ENCODE peak calls at places on chromosomes 12 and 14, in five cellular contexts. K is SK-MEL-5; U is activated naive CD8-positive, alpha-beta T cell treated with anti-CD3 and anti-CD28 coated beads, Interleukin-2, amount 10 ng/mL, durations not matched to agents 7 days and 5 days; Y is GM12865; I is AG08396. J is an unnamed sample.

GRCh38 chr12:9951026-9951652 is 19.0 kb upstream of the CLEC2A start:
- DNase-seq in K (no peak), U (peak), Y (peak), I (no peak), J (peak)

GRCh38 chr12:92528097-92528496 is 174.7 kb upstream of the PLEKHG7 start:
- DNase-seq in K (no peak), Y (no peak), I (no peak), U (no peak), J (no peak)

GRCh38 chr14:39339003-39339402 is 93.2 kb downstream of the FBXO33 start:
- DNase-seq in Y (no peak), I (no peak), U (no peak), K (no peak), J (no peak)

GRCh38 chr12:121797937-121798801 is 4.7 kb upstream of the RHOF start:
- DNase-seq in K (peak), I (no peak), Y (no peak), U (no peak), J (no peak)

GRCh38 chr14:103071544-103072251 is 12.3 kb upstream of the LBHD2 start:
- DNase-seq in U (no peak), I (no peak), K (no peak), Y (no peak), J (no peak)

GRCh38 chr14:94379291-94380224 is 8.8 kb downstream of the SERPINA1 start:
- DNase-seq in I (no peak), K (no peak), U (no peak), Y (no peak), J (no peak)

GRCh38 chr14:22900088-22900799 is 17.2 kb downstream of the REM2 start:
- DNase-seq in K (peak), Y (peak), I (peak), U (no peak), J (peak)

GRCh38 chr12:4388032-4388431 is 8.5 kb upstream of the FGF23 start:
- DNase-seq in Y (no peak), K (no peak), U (no peak), I (no peak), J (no peak)

GRCh38 chr14:64800000-64800399 is 79.7 kb downstream of the SPTB start:
- DNase-seq in Y (peak), K (peak), U (no peak), I (peak), J (no peak)

GRCh38 chr14:91154851-91155625 is 41.2 kb downstream of the DGLUCY start:
- DNase-seq in U (no peak), Y (no peak), I (no peak), K (no peak), J (no peak)

GRCh38 chr12:64181504-64182291 is 40.4 kb downstream of the KICS2 start:
- DNase-seq in Y (peak), K (peak), U (no peak), I (peak), J (no peak)

GRCh38 chr12:120804428-120804827 is 78.8 kb downstream of the ACADS start:
- DNase-seq in I (no peak), U (no peak), K (no peak), Y (no peak), J (no peak)

GRCh38 chr12:25100738-25101445 is 94.1 kb downstream of the DNAI7 start:
- DNase-seq in K (no peak), I (no peak), Y (peak), U (no peak), J (no peak)

GRCh38 chr14:95464103-95464502 is 52.3 kb downstream of the SYNE3 start:
- DNase-seq in I (no peak), Y (no peak), U (no peak), K (no peak), J (no peak)

GRCh38 chr14:64478634-64479250 is 13.4 kb downstream of the AKAP5 start:
- DNase-seq in Y (peak), U (no peak), I (peak), K (peak), J (no peak)

GRCh38 chr12:71157601-71158233 is at the start of gene TSPAN8:
- DNase-seq in K (no peak), Y (no peak), U (no peak), I (no peak), J (no peak)

GRCh38 chr12:77120156-77120555 is 54.8 kb upstream of the E2F7 start:
- DNase-seq in U (no peak), I (peak), K (no peak), Y (no peak), J (no peak)

GRCh38 chr14:79279645-79280399 is 931.5 kb downstream of the DIO2 start:
- DNase-seq in U (no peak), K (peak), Y (no peak), I (no peak), J (no peak)

GRCh38 chr14:64788706-64789105 is 84.5 kb downstream of the PLEKHG3 start:
- DNase-seq in K (peak), I (peak), Y (no peak), U (no peak), J (no peak)

GRCh38 chr14:33810308-33810707 is 140.6 kb downstream of the EGLN3 start:
- DNase-seq in U (no peak), K (no peak), I (no peak), Y (no peak), J (no peak)

GRCh38 chr14:92847220-92848148 is 53.4 kb downstream of the GOLGA5 start:
- DNase-seq in Y (no peak), I (no peak), K (no peak), U (no peak), J (no peak)

GRCh38 chr14:31541702-31542101 is 19.5 kb upstream of the NUBPL start:
- DNase-seq in Y (no peak), K (no peak), U (no peak), I (no peak), J (no peak)

GRCh38 chr14:104341532-104342434 is 203.4 kb downstream of the KIF26A start:
- DNase-seq in K (peak), Y (peak), U (peak), I (no peak), J (no peak)

GRCh38 chr14:20413785-20414117 is 450 bp upstream of the TEP1 start:
- DNase-seq in I (no peak), Y (peak), U (no peak), K (peak), J (no peak)

GRCh38 chr12:11765817-11766794 is 116.6 kb downstream of the ETV6 start:
- DNase-seq in U (peak), K (no peak), I (peak), Y (peak), J (no peak)